ENCODE peak calls at places on chromosome 9, in four cellular contexts. D is GM23338, K is lower leg skin, J is A549. Y is an unnamed sample.

GRCh38 chr9:90726215-90726614 is 75.4 kb upstream of the SYK start:
- DNase-seq in D (peak; percentile 73), K (no peak), J (no peak), Y (no peak)

GRCh38 chr9:19998153-19998552 is 209.3 kb upstream of the SLC24A2 start:
- DNase-seq in D (no peak), K (no peak), J (no peak), Y (peak; percentile 50)

GRCh38 chr9:116543731-116544400 is 143.2 kb upstream of the TRIM32 start:
- DNase-seq in D (no peak), K (peak; percentile 43), J (no peak), Y (no peak)

GRCh38 chr9:19085295-19085694 is 17.4 kb downstream of the HAUS6 start:
- DNase-seq in D (peak; percentile 82), K (no peak), J (peak; percentile 37), Y (peak; percentile 46)

GRCh38 chr9:123399803-123400378 is 43.9 kb downstream of the CRB2 start:
- DNase-seq in D (peak; percentile 82), K (no peak), J (peak; percentile 65), Y (no peak)

GRCh38 chr9:17005085-17005484 is 129.8 kb upstream of the CNTLN start:
- DNase-seq in D (peak; percentile 67), K (no peak), J (no peak), Y (peak; percentile 37)

GRCh38 chr9:35798658-35799366 is 7.4 kb downstream of the NPR2 start:
- DNase-seq in D (no peak), K (no peak), J (no peak), Y (peak; percentile 100)

GRCh38 chr9:37806271-37806670 is 5.7 kb downstream of the DCAF10 start:
- DNase-seq in D (peak; percentile 27), K (no peak), J (no peak), Y (no peak)

GRCh38 chr9:71929223-71929622 is 17.8 kb downstream of the C9orf85 start:
- DNase-seq in D (no peak), K (no peak), J (no peak), Y (peak; percentile 94)

GRCh38 chr9:93252781-93253530 is 69.0 kb downstream of the WNK2 start:
- DNase-seq in D (no peak), K (no peak), J (no peak), Y (no peak)

GRCh38 chr9:108933231-108933630 is 693 bp downstream of the ELP1 start:
- DNase-seq in D (no peak), K (no peak), J (no peak), Y (peak; percentile 31)

GRCh38 chr9:115211413-115212204 is 93.7 kb upstream of the TNC start:
- DNase-seq in D (no peak), K (no peak), J (no peak), Y (peak; percentile 50)

GRCh38 chr9:81724242-81724889 is 35.0 kb upstream of the TLE1 start:
- DNase-seq in D (no peak), K (no peak), J (no peak), Y (no peak)

GRCh38 chr9:81729141-81729540 is 39.8 kb upstream of the TLE1 start:
- DNase-seq in D (no peak), K (no peak), J (no peak), Y (no peak)
- H3K4me3 ChIP-seq in D (no peak overlapping the region), K (no peak overlapping the region), J (no peak overlapping the region), Y (no peak overlapping the region)

DNA sequence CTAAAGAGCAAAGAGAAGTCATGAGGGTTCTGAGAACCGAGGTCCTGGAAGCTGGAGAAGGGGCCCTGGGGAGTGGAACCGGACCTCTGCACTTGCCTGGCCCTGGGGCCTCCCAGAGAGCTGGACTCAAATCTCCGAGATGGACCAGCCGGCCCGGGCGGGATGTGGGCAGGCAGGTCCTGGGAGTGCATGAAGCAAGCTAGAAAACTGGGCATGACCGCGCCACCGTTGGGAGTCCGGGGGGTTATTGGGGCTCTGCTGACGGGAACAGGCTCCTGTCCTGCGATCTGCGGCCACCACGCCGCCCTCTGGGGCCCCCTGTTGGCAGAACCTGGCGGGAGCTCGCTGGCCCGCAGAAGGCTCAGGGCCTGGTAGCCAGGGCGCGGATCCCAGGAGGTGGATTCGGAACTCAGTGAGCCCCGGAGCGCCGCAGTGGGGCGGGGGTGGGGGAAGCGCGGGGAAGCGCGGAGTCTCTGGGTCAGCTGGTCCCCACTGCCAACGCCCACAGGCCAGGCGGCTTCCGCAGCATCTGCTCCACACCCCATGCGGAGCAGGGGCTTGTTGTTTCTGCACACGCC is 150.6 kb downstream of the ERCC6L2 start:
- DNase-seq in D (peak; percentile 88), K (no peak), J (no peak), Y (no peak)
- TF ChIP-seq CTCF in D (peak; percentile 67), K (no peak), J (no peak), Y (no peak)

GRCh38 chr9:134407123-134407779 is 81.0 kb downstream of the RXRA start:
- DNase-seq in D (peak; percentile 57), K (peak; percentile 86), J (peak; percentile 98), Y (peak; percentile 84)
- H3K4me3 ChIP-seq in D (no peak overlapping the region), K (no peak overlapping the region), J (peak overlapping the region; percentile 33), Y (no peak overlapping the region)

GRCh38 chr9:68417762-68418161 is 61.4 kb downstream of the PGM5 start:
- DNase-seq in D (no peak), K (no peak), J (no peak), Y (no peak)

GRCh38 chr9:68418259-68418845 is 61.9 kb downstream of the PGM5 start:
- DNase-seq in D (no peak), K (no peak), J (no peak), Y (no peak)

DNA sequence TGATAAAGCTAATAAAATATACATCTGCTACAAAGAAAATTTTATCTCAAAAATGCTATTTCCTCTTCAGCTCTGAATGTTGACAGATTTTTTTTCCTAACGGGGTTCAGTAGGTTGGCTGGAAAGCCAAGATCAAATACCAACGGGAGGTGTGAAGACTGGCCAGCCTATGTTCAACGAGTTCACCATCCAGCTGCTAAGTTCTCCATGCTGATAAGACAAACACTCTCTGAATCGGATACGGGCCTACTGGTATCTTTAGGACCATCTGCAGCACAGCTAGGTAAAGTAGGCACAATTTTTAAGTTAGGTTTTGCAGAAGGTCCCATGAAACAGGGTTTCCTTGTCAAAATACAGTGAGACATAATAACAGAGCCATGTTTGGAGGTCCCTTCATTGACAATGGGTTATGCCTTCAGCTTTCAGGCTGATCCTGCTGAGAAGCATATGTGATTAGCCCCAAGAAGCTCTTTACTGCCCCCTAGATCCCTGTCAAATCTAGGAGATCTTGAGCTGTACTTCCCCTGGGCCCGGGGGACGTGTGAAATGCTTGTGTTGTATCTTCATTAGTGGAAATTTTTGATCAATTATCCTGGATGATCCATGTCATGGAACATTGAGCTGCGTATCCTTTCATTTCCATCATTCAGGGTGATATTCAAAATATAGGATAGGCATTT is 60.6 kb downstream of the PGM5 start:
- DNase-seq in D (peak; percentile 82), K (no peak), J (no peak), Y (peak; percentile 7)
- TF ChIP-seq CTCF in D (peak; percentile 68), K (no peak), J (peak; percentile 5), Y (peak; percentile 25)

GRCh38 chr9:127755558-127756060 is 20.5 kb upstream of the TOR2A start:
- DNase-seq in D (no peak), K (no peak), J (no peak), Y (no peak)

GRCh38 chr9:127756233-127756632 is 21.1 kb upstream of the TOR2A start:
- DNase-seq in D (no peak), K (no peak), J (no peak), Y (no peak)

GRCh38 chr9:127753556-127753955 is 18.5 kb upstream of the TOR2A start:
- DNase-seq in D (no peak), K (no peak), J (no peak), Y (no peak)

GRCh38 chr9:127754099-127754760 is 19.1 kb upstream of the TOR2A start:
- DNase-seq in D (peak; percentile 89), K (no peak), J (peak; percentile 82), Y (no peak)

DNA sequence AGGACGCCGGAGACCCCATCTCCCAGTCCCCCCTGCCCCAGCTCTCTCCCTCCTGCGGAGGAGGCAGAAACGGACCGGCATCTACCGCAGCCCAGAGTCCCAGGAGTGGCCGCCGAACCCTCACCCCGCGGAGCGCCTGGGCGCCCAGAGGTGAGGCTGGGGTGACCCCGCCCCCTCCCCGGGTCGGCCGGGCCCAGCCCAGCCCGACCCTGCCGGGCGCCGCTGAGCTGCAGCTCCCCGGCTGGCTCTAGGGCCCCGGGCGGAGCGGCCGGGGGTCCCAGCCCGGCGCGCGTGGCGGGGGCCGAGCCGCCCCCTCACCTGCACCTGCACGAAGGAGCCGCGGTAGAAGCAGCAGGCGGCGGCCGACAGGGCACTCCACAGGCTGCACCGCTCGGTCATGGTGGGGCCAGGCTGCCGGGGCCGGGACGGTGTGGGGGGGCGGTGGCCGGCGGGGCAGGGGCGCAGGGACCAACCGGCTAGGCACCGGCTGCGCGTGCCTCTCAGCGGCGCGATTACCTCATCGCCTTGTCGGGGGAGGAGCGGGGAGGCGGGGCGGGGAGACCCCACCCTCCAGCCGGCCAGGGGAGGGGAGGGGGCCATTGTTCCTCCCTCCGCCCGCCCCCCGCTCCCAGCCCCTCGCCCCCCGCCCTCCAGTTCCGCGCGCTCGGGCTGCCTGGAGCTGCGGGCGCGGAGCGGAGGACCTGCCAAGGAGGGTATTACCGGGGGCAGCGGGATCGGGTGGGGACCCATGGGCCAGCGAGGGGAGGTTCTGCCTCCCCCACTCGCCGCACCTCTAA is 19.9 kb upstream of the TOR2A start:
- DNase-seq in D (peak; percentile 87), K (no peak), J (no peak), Y (no peak)
- H3K4me3 ChIP-seq in D (peak overlapping the region; percentile 96), K (no peak overlapping the region), J (peak overlapping the region; percentile 45), Y (no peak overlapping the region)

GRCh38 chr9:113156880-113157279 is 6.1 kb downstream of the SLC31A2 start:
- DNase-seq in D (no peak), K (no peak), J (no peak), Y (no peak)
- TF ChIP-seq CTCF in D (no peak), K (no peak), J (no peak), Y (no peak)

DNA sequence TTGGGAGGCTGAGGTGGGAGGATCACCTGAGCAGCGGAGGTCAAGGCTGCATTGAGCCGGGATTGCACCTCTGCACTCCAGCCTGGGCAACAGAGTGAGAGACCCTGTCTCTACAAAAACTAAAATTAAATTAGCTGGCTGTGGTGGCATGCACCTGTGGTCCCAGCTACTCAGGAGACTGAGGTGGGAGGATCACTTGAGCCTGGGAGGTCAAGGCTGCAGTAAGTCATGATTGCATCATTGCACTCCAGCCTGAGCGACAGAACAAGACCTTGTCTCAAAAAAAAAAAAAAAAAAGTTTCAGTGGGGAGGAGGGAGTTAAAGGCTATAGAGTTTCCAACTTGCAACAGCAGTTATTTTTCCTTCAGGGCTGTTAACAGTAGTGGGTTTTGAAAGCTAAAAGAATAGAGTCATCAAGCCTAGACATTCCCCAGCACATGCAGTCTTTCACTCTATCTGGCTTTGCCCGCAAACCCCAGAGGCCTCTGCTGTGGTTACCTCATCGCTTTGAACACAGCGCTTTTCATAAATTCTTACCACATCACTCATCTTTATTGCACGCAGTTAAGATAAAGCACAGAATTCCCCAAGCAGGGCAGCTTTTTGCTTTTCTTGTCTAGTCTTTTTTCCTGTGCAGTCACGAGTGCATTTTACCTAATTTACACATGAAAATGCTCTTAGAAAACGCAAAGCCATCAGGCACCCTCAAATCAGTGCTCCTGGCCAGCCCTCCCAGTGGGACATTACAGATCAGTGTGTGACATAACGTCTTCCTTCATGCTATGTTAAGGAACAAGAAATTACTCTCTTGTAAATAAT is 8.7 kb upstream of the SLC2A8 start:
- DNase-seq in D (no peak), K (peak; percentile 46), J (peak; percentile 82), Y (peak; percentile 96)
- H3K4me3 ChIP-seq in D (no peak overlapping the region), K (no peak overlapping the region), J (no peak overlapping the region), Y (no peak overlapping the region)

GRCh38 chr9:126702501-126703329 is 89.0 kb downstream of the LMX1B start:
- DNase-seq in D (peak; percentile 69), K (no peak), J (peak; percentile 50), Y (no peak)
- TF ChIP-seq CTCF in D (peak; percentile 88), K (no peak), J (peak; percentile 59), Y (peak; percentile 79)